ENCODE peak calls at places on chromosomes 7 and 10, in ten cellular contexts. H is gastrocnemius medialis; R is ovary; M is astrocyte; O is brain microvascular endothelial cell; I is AG04450; L is psoas muscle; V is CD8-positive, alpha-beta T cell; D is Peyer's patch; G is suprapubic skin. N is an unnamed sample.
A peak's percentile ranks its signal among the peaks of the same experiment; 100 is the strongest.

GRCh38 chr7:158121441-158122045 is 466.1 kb downstream of the PTPRN2 start:
- DNase-seq in L (peak; percentile 12), G (peak; percentile 14), H (no peak), I (no peak), M (no peak), D (no peak), V (no peak), R (no peak), O (no peak), N (peak; percentile 35)

GRCh38 chr10:10792681-10793080 is 225.0 kb upstream of the CELF2 start:
- DNase-seq in R (no peak), I (peak; percentile 69), G (no peak), O (peak; percentile 91), V (no peak), L (no peak), M (peak; percentile 95), H (no peak), D (no peak), N (no peak)

GRCh38 chr7:43761919-43762318 is 3.4 kb downstream of the BLVRA start:
- DNase-seq in V (no peak), L (no peak), G (no peak), H (no peak), M (no peak), O (no peak), D (no peak), I (no peak), R (no peak), N (no peak)

GRCh38 chr7:13017325-13017853 is 330.0 kb downstream of the ARL4A start:
- DNase-seq in R (no peak), H (no peak), I (peak; percentile 44), G (no peak), O (peak; percentile 66), D (no peak), V (no peak), M (peak; percentile 80), L (no peak), N (no peak)

GRCh38 chr7:55130079-55130476 is 111.3 kb downstream of the EGFR start:
- DNase-seq in I (no peak), H (no peak), M (peak; percentile 66), D (no peak), V (no peak), O (no peak), R (no peak), G (no peak), L (no peak), N (no peak)

GRCh38 chr7:25642849-25643248 is 414.6 kb upstream of the NPVF start:
- DNase-seq in V (no peak), L (no peak), I (no peak), M (no peak), G (no peak), R (no peak), H (no peak), D (no peak), O (peak; percentile 5), N (no peak)

GRCh38 chr7:138738114-138738513 is 37.0 kb upstream of the SVOPL start:
- DNase-seq in L (no peak), O (no peak), M (no peak), H (no peak), I (no peak), R (no peak), V (no peak), G (no peak), D (no peak), N (no peak)

GRCh38 chr7:29139191-29139590 is 7.1 kb downstream of the CPVL start:
- DNase-seq in I (no peak), V (no peak), M (peak; percentile 62), O (peak; percentile 17), R (no peak), H (no peak), G (no peak), D (no peak), L (no peak), N (no peak)

GRCh38 chr7:29987821-29988317 is 1.7 kb downstream of the SCRN1 start:
- DNase-seq in R (peak; percentile 37), V (no peak), I (peak; percentile 52), L (no peak), O (peak; percentile 57), M (peak; percentile 81), G (no peak), H (no peak), D (peak; percentile 19), N (no peak)

GRCh38 chr10:57338823-57339558 is 928.7 kb downstream of the IPMK start:
- DNase-seq in I (no peak), O (peak; percentile 36), D (no peak), V (no peak), R (no peak), L (no peak), M (peak; percentile 16), H (no peak), G (no peak), N (no peak)

GRCh38 chr7:102236592-102237287 is 49.9 kb upstream of the SH2B2 start:
- DNase-seq in G (no peak), V (peak; percentile 9), M (no peak), I (peak; percentile 24), D (peak; percentile 47), H (peak; percentile 52), O (peak; percentile 39), L (peak; percentile 72), R (peak; percentile 78), N (peak; percentile 82)

GRCh38 chr7:98807306-98807880 is 62.4 kb downstream of the TMEM130 start:
- DNase-seq in M (peak; percentile 41), O (no peak), R (no peak), D (no peak), V (no peak), I (no peak), H (no peak), L (no peak), G (no peak), N (no peak)

GRCh38 chr7:6623589-6624245 is 8.3 kb downstream of the ZNF853 start:
- DNase-seq in D (peak; percentile 65), R (no peak), O (no peak), H (no peak), M (no peak), G (no peak), I (no peak), V (peak; percentile 13), L (no peak), N (no peak)

GRCh38 chr7:6624246-6624611 is 8.8 kb downstream of the ZNF853 start:
- DNase-seq in O (no peak), I (no peak), V (no peak), R (no peak), M (no peak), L (no peak), D (no peak), G (no peak), H (no peak), N (no peak)

GRCh38 chr7:6619961-6620360 is 4.6 kb downstream of the ZNF853 start:
- DNase-seq in L (no peak), G (no peak), D (no peak), V (no peak), R (no peak), H (no peak), M (no peak), I (no peak), O (no peak), N (no peak)

GRCh38 chr7:6622129-6622710 is 6.8 kb downstream of the ZNF853 start:
- DNase-seq in D (no peak), I (no peak), H (no peak), M (no peak), G (no peak), R (no peak), V (no peak), L (no peak), O (no peak), N (no peak)

GRCh38 chr7:6621195-6622128 is 6.1 kb downstream of the ZNF853 start:
- DNase-seq in R (no peak), D (peak; percentile 29), L (no peak), H (no peak), M (no peak), O (no peak), G (no peak), V (no peak), I (no peak), N (no peak)
- H3K4me3 ChIP-seq in R (no peak overlapping the region), D (no peak overlapping the region), L (no peak overlapping the region), H (no peak overlapping the region), M (no peak overlapping the region), O (no peak overlapping the region), G (no peak overlapping the region), V (peak overlapping the region; percentile 33), I (no peak overlapping the region), N (no peak overlapping the region)

GRCh38 chr10:32955299-32955772 is 2.7 kb downstream of the ITGB1 start:
- DNase-seq in O (no peak), G (no peak), H (no peak), V (no peak), L (no peak), D (no peak), I (no peak), M (no peak), R (no peak), N (no peak)
- H3K27ac ChIP-seq in O (peak overlapping the region; percentile 98), G (no peak overlapping the region), H (peak overlapping the region; percentile 96), V (no peak overlapping the region), L (peak overlapping the region; percentile 98), D (no peak overlapping the region), I (no peak overlapping the region), M (peak overlapping the region; percentile 92), R (no peak overlapping the region), N (no peak overlapping the region)

DNA sequence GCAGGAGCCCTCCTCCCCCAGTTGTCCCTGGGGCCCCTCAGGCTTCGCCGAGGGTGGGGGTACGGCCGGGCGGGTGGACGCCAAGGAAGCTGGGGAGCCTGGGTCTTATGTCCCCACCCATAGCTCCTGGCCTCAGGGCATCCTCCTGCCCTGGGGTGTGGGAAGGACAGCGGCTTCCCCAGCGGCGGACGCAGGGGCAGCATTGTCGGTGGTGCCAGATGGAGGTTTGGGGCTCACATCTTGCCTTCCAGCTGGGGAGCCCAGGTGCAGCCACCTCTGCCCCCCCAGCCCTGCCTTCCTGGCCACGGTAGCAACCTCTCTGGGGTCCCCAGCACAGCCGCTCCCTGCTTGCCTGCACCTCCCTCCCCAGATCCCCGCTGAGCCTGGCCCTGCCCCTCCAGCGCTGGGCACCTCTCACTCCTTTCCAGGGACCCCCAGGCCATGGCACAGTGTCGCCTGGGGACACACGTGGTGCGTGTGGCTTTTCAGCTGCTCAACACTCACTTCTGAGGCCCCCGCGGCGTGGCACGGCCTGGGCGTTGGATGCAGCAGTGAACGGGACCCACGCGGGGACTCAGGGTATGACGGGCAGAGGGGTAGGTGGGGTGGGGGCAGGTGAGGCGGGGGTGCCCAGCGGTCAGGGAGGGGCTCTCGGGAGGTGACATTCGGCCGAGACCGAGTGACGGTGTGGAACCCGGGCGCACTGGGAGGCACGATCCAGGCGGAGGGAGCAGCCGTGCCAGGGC is 53.1 kb downstream of the UNCX start:
- DNase-seq in R (no peak), V (no peak), G (no peak), O (no peak), L (peak; percentile 42), D (no peak), I (no peak), H (no peak), M (no peak), N (peak; percentile 28)
- H3K27me3 ChIP-seq in R (no peaks in the 10 kb centered on the region), V (no peaks in the 10 kb centered on the region), G (peaks cover 73% of the 10 kb centered on the region), O (peaks cover 20% of the 10 kb centered on the region), L (peaks cover 40% of the 10 kb centered on the region), D (no peaks in the 10 kb centered on the region), I (peaks cover 47% of the 10 kb centered on the region), H (peaks cover 19% of the 10 kb centered on the region), M (peaks cover 18% of the 10 kb centered on the region), N (no peaks in the 10 kb centered on the region)

DNA sequence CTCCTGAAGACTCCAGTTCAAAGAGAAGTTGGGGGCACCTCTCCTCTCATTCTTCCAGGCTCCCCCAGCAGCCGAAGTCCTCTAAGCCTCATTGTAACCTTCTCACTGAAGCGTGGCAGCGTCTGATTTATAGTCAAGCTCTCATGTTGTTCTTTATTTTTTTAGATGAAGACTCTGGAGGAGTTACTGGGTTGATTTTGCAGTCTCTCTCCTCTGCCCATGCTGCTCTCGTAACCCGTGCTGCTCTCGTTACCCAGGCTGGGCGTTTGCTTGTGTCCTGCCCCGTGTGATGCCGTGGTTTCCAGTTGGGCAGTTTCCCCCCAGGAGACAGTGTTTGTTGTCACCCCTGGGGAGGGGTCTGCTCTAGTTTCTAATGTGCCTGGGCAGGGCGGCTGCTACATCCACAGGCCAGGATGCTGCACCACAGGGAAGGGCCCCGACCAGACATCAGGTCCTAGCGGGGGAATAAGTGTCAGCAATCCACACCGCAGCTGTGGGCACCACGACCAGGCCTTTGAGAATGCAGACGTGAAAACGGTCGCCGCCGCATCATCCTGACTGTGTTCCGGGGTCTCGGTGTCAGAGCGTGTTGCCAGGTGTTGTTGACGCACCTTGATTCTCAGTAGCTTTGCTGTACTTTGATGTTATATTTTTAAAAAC is 65.3 kb downstream of the WDR37 start:
- DNase-seq in G (no peak), D (no peak), V (no peak), L (no peak), H (no peak), R (no peak), O (no peak), I (no peak), M (no peak), N (no peak)
- H3K4me3 ChIP-seq in G (no peak overlapping the region), D (no peak overlapping the region), V (no peak overlapping the region), L (no peak overlapping the region), H (no peak overlapping the region), R (no peak overlapping the region), O (no peak overlapping the region), I (no peak overlapping the region), M (no peak overlapping the region), N (no peak overlapping the region)